ENCODE peak calls at places on chromosomes 16 and 17, in eight cellular contexts. One of them, this sample, is unnamed.

GRCh38 chr17:26962255-26963162 is 331.4 kb upstream of the WSB1 start:
- DNase-seq in brain microvascular endothelial cell: no peak
- DNase-seq in tibial artery: no peak
- DNase-seq in lower lobe of right lung: no peak
- DNase-seq in PC-3: no peak
- DNase-seq in IMR-90: no peak
- DNase-seq in ascending aorta: no peak
- DNase-seq in cardiac muscle cell: no peak
- DNase-seq in this sample: no peak

GRCh38 chr17:62907961-62908360 is 58.1 kb upstream of the TANC2 start:
- DNase-seq in brain microvascular endothelial cell: no peak
- DNase-seq in tibial artery: no peak
- DNase-seq in lower lobe of right lung: no peak
- DNase-seq in PC-3: no peak
- DNase-seq in IMR-90: no peak
- DNase-seq in ascending aorta: no peak
- DNase-seq in cardiac muscle cell: no peak
- DNase-seq in this sample: no peak

GRCh38 chr17:82376042-82376730 is 4.6 kb downstream of the UTS2R start:
- DNase-seq in brain microvascular endothelial cell: no peak
- DNase-seq in tibial artery: no peak
- DNase-seq in lower lobe of right lung: peak
- DNase-seq in PC-3: no peak
- DNase-seq in IMR-90: no peak
- DNase-seq in ascending aorta: no peak
- DNase-seq in cardiac muscle cell: no peak
- DNase-seq in this sample: no peak

GRCh38 chr17:4498461-4499397 is at the start of gene SPNS2:
- DNase-seq in brain microvascular endothelial cell: no peak
- DNase-seq in tibial artery: peak
- DNase-seq in lower lobe of right lung: peak
- DNase-seq in PC-3: peak
- DNase-seq in IMR-90: peak
- DNase-seq in ascending aorta: no peak
- DNase-seq in cardiac muscle cell: peak
- DNase-seq in this sample: no peak

GRCh38 chr16:17273142-17273561 is 197.6 kb downstream of the XYLT1 start:
- DNase-seq in brain microvascular endothelial cell: peak
- DNase-seq in tibial artery: peak
- DNase-seq in lower lobe of right lung: no peak
- DNase-seq in PC-3: peak
- DNase-seq in IMR-90: peak
- DNase-seq in ascending aorta: no peak
- DNase-seq in cardiac muscle cell: peak
- DNase-seq in this sample: peak

GRCh38 chr17:76138896-76139248 is 2.2 kb downstream of the FOXJ1 start:
- DNase-seq in brain microvascular endothelial cell: no peak
- DNase-seq in tibial artery: no peak
- DNase-seq in lower lobe of right lung: no peak
- DNase-seq in PC-3: no peak
- DNase-seq in IMR-90: no peak
- DNase-seq in ascending aorta: no peak
- DNase-seq in cardiac muscle cell: no peak
- DNase-seq in this sample: no peak

GRCh38 chr17:77227461-77228223 is 86.9 kb downstream of the SEC14L1 start:
- DNase-seq in brain microvascular endothelial cell: no peak
- DNase-seq in tibial artery: no peak
- DNase-seq in lower lobe of right lung: peak
- DNase-seq in PC-3: no peak
- DNase-seq in IMR-90: no peak
- DNase-seq in ascending aorta: no peak
- DNase-seq in cardiac muscle cell: no peak
- DNase-seq in this sample: no peak

GRCh38 chr17:12859520-12859919 is 70.2 kb downstream of the ARHGAP44 start:
- DNase-seq in brain microvascular endothelial cell: peak
- DNase-seq in tibial artery: no peak
- DNase-seq in lower lobe of right lung: no peak
- DNase-seq in PC-3: no peak
- DNase-seq in IMR-90: peak
- DNase-seq in ascending aorta: no peak
- DNase-seq in cardiac muscle cell: no peak
- DNase-seq in this sample: no peak

GRCh38 chr17:45332989-45333701 is 16.3 kb upstream of the MAP3K14 start:
- DNase-seq in brain microvascular endothelial cell: no peak
- DNase-seq in tibial artery: no peak
- DNase-seq in lower lobe of right lung: no peak
- DNase-seq in PC-3: peak
- DNase-seq in IMR-90: no peak
- DNase-seq in ascending aorta: no peak
- DNase-seq in cardiac muscle cell: peak
- DNase-seq in this sample: no peak

GRCh38 chr17:77707546-77707945 is 251.0 kb upstream of the TNRC6C start:
- DNase-seq in brain microvascular endothelial cell: no peak
- DNase-seq in tibial artery: no peak
- DNase-seq in lower lobe of right lung: no peak
- DNase-seq in PC-3: no peak
- DNase-seq in IMR-90: no peak
- DNase-seq in ascending aorta: no peak
- DNase-seq in cardiac muscle cell: no peak
- DNase-seq in this sample: no peak

GRCh38 chr17:7577327-7578199 is 1.9 kb upstream of the CD68 start:
- DNase-seq in brain microvascular endothelial cell: no peak
- DNase-seq in tibial artery: no peak
- DNase-seq in lower lobe of right lung: no peak
- DNase-seq in PC-3: no peak
- DNase-seq in IMR-90: no peak
- DNase-seq in ascending aorta: no peak
- DNase-seq in cardiac muscle cell: no peak
- DNase-seq in this sample: no peak

GRCh38 chr16:22977294-22977697 is 163.3 kb downstream of the HS3ST2 start:
- DNase-seq in brain microvascular endothelial cell: no peak
- DNase-seq in tibial artery: no peak
- DNase-seq in lower lobe of right lung: no peak
- DNase-seq in PC-3: peak
- DNase-seq in IMR-90: no peak
- DNase-seq in ascending aorta: no peak
- DNase-seq in cardiac muscle cell: no peak
- DNase-seq in this sample: no peak

GRCh38 chr17:29746669-29747068 is 124.0 kb upstream of the CORO6 start:
- DNase-seq in brain microvascular endothelial cell: no peak
- DNase-seq in tibial artery: no peak
- DNase-seq in lower lobe of right lung: no peak
- DNase-seq in PC-3: no peak
- DNase-seq in IMR-90: no peak
- DNase-seq in ascending aorta: no peak
- DNase-seq in cardiac muscle cell: no peak
- DNase-seq in this sample: no peak
- TF ChIP-seq CTCF in brain microvascular endothelial cell: no peak
- TF ChIP-seq CTCF in tibial artery: no peak
- TF ChIP-seq CTCF in lower lobe of right lung: no peak
- TF ChIP-seq CTCF in PC-3: no peak
- TF ChIP-seq CTCF in IMR-90: no peak
- TF ChIP-seq CTCF in ascending aorta: no peak
- TF ChIP-seq CTCF in cardiac muscle cell: no peak
- TF ChIP-seq CTCF in this sample: no peak

GRCh38 chr17:72414967-72415853 is 294.4 kb downstream of the SOX9 start:
- DNase-seq in brain microvascular endothelial cell: no peak
- DNase-seq in tibial artery: no peak
- DNase-seq in lower lobe of right lung: no peak
- DNase-seq in PC-3: no peak
- DNase-seq in IMR-90: no peak
- DNase-seq in ascending aorta: no peak
- DNase-seq in cardiac muscle cell: no peak
- DNase-seq in this sample: no peak
- H3K27ac ChIP-seq in brain microvascular endothelial cell: no peak
- H3K27ac ChIP-seq in tibial artery: no peak
- H3K27ac ChIP-seq in lower lobe of right lung: no peak
- H3K27ac ChIP-seq in PC-3: no peak
- H3K27ac ChIP-seq in IMR-90: no peak
- H3K27ac ChIP-seq in ascending aorta: no peak
- H3K27ac ChIP-seq in cardiac muscle cell: no peak
- H3K27ac ChIP-seq in this sample: no peak

GRCh38 chr16:10441726-10442125 is 55.9 kb downstream of the ATF7IP2 start:
- DNase-seq in brain microvascular endothelial cell: no peak
- DNase-seq in tibial artery: no peak
- DNase-seq in lower lobe of right lung: no peak
- DNase-seq in PC-3: no peak
- DNase-seq in IMR-90: no peak
- DNase-seq in ascending aorta: no peak
- DNase-seq in cardiac muscle cell: no peak
- DNase-seq in this sample: no peak

GRCh38 chr16:10453159-10453510 is 67.3 kb downstream of the ATF7IP2 start:
- DNase-seq in brain microvascular endothelial cell: no peak
- DNase-seq in tibial artery: no peak
- DNase-seq in lower lobe of right lung: no peak
- DNase-seq in PC-3: no peak
- DNase-seq in IMR-90: no peak
- DNase-seq in ascending aorta: no peak
- DNase-seq in cardiac muscle cell: no peak
- DNase-seq in this sample: no peak

GRCh38 chr16:10447289-10447688 is 61.4 kb downstream of the ATF7IP2 start:
- DNase-seq in brain microvascular endothelial cell: no peak
- DNase-seq in tibial artery: no peak
- DNase-seq in lower lobe of right lung: no peak
- DNase-seq in PC-3: no peak
- DNase-seq in IMR-90: no peak
- DNase-seq in ascending aorta: no peak
- DNase-seq in cardiac muscle cell: no peak
- DNase-seq in this sample: no peak
- H3K4me3 ChIP-seq in brain microvascular endothelial cell: no peak
- H3K4me3 ChIP-seq in tibial artery: no peak
- H3K4me3 ChIP-seq in lower lobe of right lung: no peak
- H3K4me3 ChIP-seq in PC-3: no peak
- H3K4me3 ChIP-seq in IMR-90: no peak
- H3K4me3 ChIP-seq in ascending aorta: no peak
- H3K4me3 ChIP-seq in cardiac muscle cell: no peak
- H3K4me3 ChIP-seq in this sample: no peak

GRCh38 chr17:28193241-28193640 is 125.8 kb upstream of the TMEM97 start:
- DNase-seq in brain microvascular endothelial cell: no peak
- DNase-seq in tibial artery: peak
- DNase-seq in lower lobe of right lung: peak
- DNase-seq in PC-3: no peak
- DNase-seq in IMR-90: no peak
- DNase-seq in ascending aorta: peak
- DNase-seq in cardiac muscle cell: no peak
- DNase-seq in this sample: no peak
- TF ChIP-seq CTCF in brain microvascular endothelial cell: no peak
- TF ChIP-seq CTCF in tibial artery: no peak
- TF ChIP-seq CTCF in lower lobe of right lung: no peak
- TF ChIP-seq CTCF in PC-3: no peak
- TF ChIP-seq CTCF in IMR-90: no peak
- TF ChIP-seq CTCF in ascending aorta: no peak
- TF ChIP-seq CTCF in cardiac muscle cell: no peak
- TF ChIP-seq CTCF in this sample: no peak